ENCODE peak calls at places on chromosomes 11 and 22, in ten cellular contexts. M, H, S, Q, Z, U, J, F, C and I are unnamed samples.

GRCh38 chr11:88508808-88509581 is 171.5 kb upstream of the CTSC start:
- DNase-seq in J (no peak), C (no peak), U (peak; percentile 10), Z (no peak), F (no peak), H (peak; percentile 10), M (no peak), Q (no peak), S (no peak), I (peak; percentile 36)

GRCh38 chr11:44229664-44230063 is 80.3 kb downstream of the ALX4 start:
- DNase-seq in F (no peak), J (no peak), S (no peak), H (no peak), Q (no peak), C (no peak), Z (no peak), M (no peak), U (no peak), I (no peak)

GRCh38 chr22:33710326-33710725 is 209.9 kb downstream of the LARGE1 start:
- DNase-seq in U (no peak), F (no peak), S (no peak), C (no peak), J (no peak), Q (no peak), Z (no peak), M (no peak), H (no peak), I (no peak)

GRCh38 chr11:86459682-86460460 is 85.2 kb downstream of the CCDC81 start:
- DNase-seq in C (no peak), H (peak; percentile 74), Z (peak; percentile 66), J (peak; percentile 56), U (no peak), Q (no peak), M (no peak), S (no peak), F (peak; percentile 49), I (peak; percentile 14)

GRCh38 chr11:10139656-10140055 is 154.4 kb downstream of the SBF2 start:
- DNase-seq in Z (no peak), H (peak; percentile 12), M (no peak), F (no peak), Q (no peak), J (no peak), C (no peak), U (no peak), S (no peak), I (no peak)

GRCh38 chr11:73366265-73366610 is 10.0 kb upstream of the RELT start:
- DNase-seq in C (no peak), S (no peak), U (no peak), Z (no peak), M (no peak), H (no peak), F (no peak), J (no peak), Q (no peak), I (no peak)

GRCh38 chr11:72751293-72752087 is 718 bp downstream of the ARAP1 start:
- DNase-seq in S (no peak), Z (no peak), H (no peak), F (no peak), U (peak; percentile 11), C (peak; percentile 45), J (no peak), M (no peak), Q (no peak), I (peak; percentile 66)

GRCh38 chr11:26335903-26336302 is 4.0 kb downstream of the ANO3 start:
- DNase-seq in Z (no peak), J (no peak), Q (no peak), S (no peak), U (no peak), F (no peak), M (no peak), C (no peak), H (no peak), I (peak; percentile 44)

GRCh38 chr11:132898021-132898420 is 634.3 kb downstream of the OPCML start:
- DNase-seq in U (no peak), F (no peak), M (no peak), Q (no peak), C (no peak), S (no peak), J (no peak), H (no peak), Z (no peak), I (no peak)

GRCh38 chr11:57402188-57403066 is 12.0 kb upstream of the PRG2 start:
- DNase-seq in H (peak; percentile 56), Z (no peak), U (no peak), F (no peak), M (no peak), J (no peak), C (peak; percentile 74), Q (no peak), S (no peak), I (no peak)

GRCh38 chr22:44942979-44943700 is 66.7 kb downstream of the PHF21B start:
- DNase-seq in Q (no peak), C (no peak), U (no peak), J (no peak), Z (no peak), M (no peak), F (no peak), S (no peak), H (no peak), I (no peak)

GRCh38 chr11:10493041-10493663 is 38.1 kb downstream of the AMPD3 start:
- DNase-seq in U (no peak), M (peak; percentile 56), S (no peak), C (no peak), H (no peak), J (no peak), Q (no peak), Z (peak; percentile 13), F (no peak), I (no peak)

GRCh38 chr22:47373648-47374272 is 611.3 kb downstream of the TBC1D22A start:
- DNase-seq in Q (peak; percentile 3), F (no peak), M (peak; percentile 48), C (no peak), H (no peak), Z (peak; percentile 6), U (no peak), S (no peak), J (no peak), I (no peak)
- TF ChIP-seq EP300 in Q (no peak), F (no peak), M (no peak), C (no peak), H (no peak), Z (no peak), U (no peak), S (no peak), J (no peak), I (no peak)

GRCh38 chr11:99244613-99245012 is 223.9 kb downstream of the CNTN5 start:
- DNase-seq in Z (no peak), U (no peak), S (no peak), Q (no peak), F (no peak), H (no peak), J (no peak), M (no peak), C (no peak), I (no peak)
- TF ChIP-seq EP300 in Z (no peak), U (no peak), S (no peak), Q (no peak), F (no peak), H (no peak), J (no peak), M (no peak), C (no peak), I (no peak)

GRCh38 chr11:115528217-115528616 is 24.0 kb upstream of the CADM1 start:
- DNase-seq in C (no peak), F (no peak), J (no peak), M (no peak), H (no peak), S (no peak), Z (no peak), Q (no peak), U (no peak), I (no peak)
- TF ChIP-seq EP300 in C (no peak), F (no peak), J (no peak), M (no peak), H (no peak), S (no peak), Z (no peak), Q (no peak), U (no peak), I (no peak)

GRCh38 chr22:43213962-43214361 is 27.0 kb upstream of the TTLL12 start:
- DNase-seq in H (no peak), F (no peak), C (no peak), J (no peak), S (no peak), Q (no peak), U (no peak), M (no peak), Z (no peak), I (no peak)
- TF ChIP-seq EP300 in H (no peak), F (no peak), C (no peak), J (no peak), S (no peak), Q (no peak), U (no peak), M (no peak), Z (no peak), I (no peak)

DNA sequence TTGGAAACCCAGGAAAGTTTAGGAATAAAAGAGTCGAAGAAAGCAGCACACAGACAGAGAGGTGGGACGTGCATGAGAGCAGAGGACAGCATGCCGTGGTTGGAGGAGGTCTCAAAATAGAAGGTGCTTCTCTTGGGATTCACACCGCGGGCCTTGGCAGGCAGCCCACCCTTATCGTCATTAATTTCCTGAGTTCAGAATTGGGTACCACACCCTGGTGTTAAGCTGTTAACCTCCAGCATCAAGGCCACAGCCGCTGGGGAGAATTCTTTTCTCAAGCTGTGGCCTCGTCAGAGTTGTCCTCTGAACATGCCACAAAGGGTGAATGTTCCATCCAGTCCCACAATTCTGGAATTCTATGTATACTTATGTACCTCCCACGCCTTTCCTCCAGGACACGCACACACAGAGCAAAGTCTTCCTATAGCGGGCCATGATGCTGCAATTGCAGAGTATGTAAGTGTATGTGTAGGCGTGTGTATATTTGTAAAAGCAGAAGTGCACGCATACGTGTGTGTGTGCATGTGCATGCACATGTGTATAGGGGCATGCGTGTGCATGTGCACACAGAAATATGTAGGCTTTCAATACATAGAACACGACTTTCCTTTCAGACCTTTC is 39.0 kb downstream of the ADAMTS8 start:
- DNase-seq in F (no peak), H (no peak), C (no peak), Q (no peak), J (no peak), U (peak; percentile 63), S (no peak), Z (no peak), M (no peak), I (no peak)
- TF ChIP-seq EP300 in F (no peak), H (no peak), C (no peak), Q (no peak), J (no peak), U (no peak), S (no peak), Z (no peak), M (no peak), I (no peak)